ENCODE peak calls at places on chromosomes 7 and 10, in ten cellular contexts. I, M, S, B, V, X, G, R, E and T are unnamed samples.

GRCh38 chr7:152202056-152202455 is 176.6 kb downstream of the GALNT11 start:
- DNase-seq in B (peak), I (no peak), V (no peak), M (peak), R (peak), X (peak), E (no peak), S (no peak), G (peak), T (no peak)

GRCh38 chr10:16811765-16812164 is 5.5 kb downstream of the RSU1 start:
- DNase-seq in V (no peak), S (no peak), R (no peak), B (no peak), G (no peak), X (no peak), E (no peak), I (no peak), M (no peak), T (no peak)

GRCh38 chr7:151179287-151179860 is 7.7 kb downstream of the ASB10 start:
- DNase-seq in V (no peak), X (no peak), B (no peak), S (no peak), R (no peak), G (no peak), I (no peak), M (no peak), E (no peak), T (no peak)

GRCh38 chr7:148982596-148983219 is 45.6 kb downstream of the PDIA4 start:
- DNase-seq in B (peak), G (peak), I (no peak), S (no peak), V (no peak), M (peak), X (peak), R (peak), E (no peak), T (no peak)

GRCh38 chr10:93440591-93441012 is 41.5 kb downstream of the MYOF start:
- DNase-seq in S (no peak), B (peak), I (no peak), M (no peak), V (no peak), E (no peak), G (peak), R (peak), X (peak), T (no peak)

GRCh38 chr7:42745357-42746022 is 166.4 kb downstream of the C7orf25 start:
- DNase-seq in E (no peak), V (no peak), S (peak), I (peak), M (peak), X (peak), G (no peak), R (peak), B (peak), T (no peak)

GRCh38 chr7:118214051-118214832 is 10.3 kb upstream of the ANKRD7 start:
- DNase-seq in V (peak), X (peak), E (peak), I (peak), B (peak), S (peak), M (peak), G (peak), R (peak), T (peak)

GRCh38 chr7:152502813-152503790 is 67.3 kb upstream of the KMT2C start:
- DNase-seq in E (no peak), G (no peak), I (no peak), R (no peak), V (no peak), M (no peak), X (no peak), B (no peak), S (no peak), T (no peak)

GRCh38 chr7:78139335-78139734 is 340.8 kb downstream of the PHTF2 start:
- DNase-seq in S (no peak), E (no peak), M (no peak), G (peak), B (peak), V (no peak), R (peak), X (peak), I (no peak), T (no peak)

GRCh38 chr7:55975944-55976633 is 11.7 kb downstream of the NIPSNAP2 start:
- DNase-seq in R (no peak), B (no peak), M (no peak), E (no peak), G (no peak), I (no peak), X (no peak), S (no peak), V (no peak), T (no peak)

GRCh38 chr10:18144928-18145327 is 4.7 kb downstream of the CACNB2 start:
- DNase-seq in E (no peak), B (no peak), S (no peak), X (no peak), V (no peak), R (peak), I (peak), M (peak), G (no peak), T (no peak)

GRCh38 chr10:79178070-79178576 is 109.4 kb downstream of the ZMIZ1 start:
- DNase-seq in X (no peak), G (no peak), M (no peak), R (no peak), S (no peak), I (no peak), V (no peak), B (no peak), E (no peak), T (no peak)

GRCh38 chr7:132250480-132251326 is 325.6 kb downstream of the PLXNA4 start:
- DNase-seq in V (no peak), E (no peak), R (no peak), X (no peak), B (no peak), I (no peak), M (no peak), G (no peak), S (no peak), T (no peak)

GRCh38 chr10:31958849-31959248 is 30.2 kb upstream of the ARHGAP12 start:
- DNase-seq in R (no peak), M (no peak), S (no peak), G (no peak), E (no peak), B (no peak), I (no peak), X (no peak), V (no peak), T (no peak)

GRCh38 chr10:12406764-12407400 is 57.5 kb downstream of the CAMK1D start:
- DNase-seq in R (no peak), I (no peak), E (no peak), S (no peak), X (no peak), G (no peak), V (peak), M (no peak), B (no peak), T (no peak)